ENCODE peak calls at places on chromosomes 7 and 10, in ten cellular contexts. L, T, D, G, A, C, Y, Q, K and U are unnamed samples.

GRCh38 chr7:105743351-105743812 is 133.0 kb downstream of the ATXN7L1 start:
- DNase-seq in Q (no peak), G (no peak), K (no peak), C (no peak), Y (no peak), T (no peak), D (no peak), A (no peak), L (no peak), U (no peak)

GRCh38 chr7:41065663-41066062 is 637.2 kb downstream of the INHBA start:
- DNase-seq in T (no peak), L (no peak), Y (no peak), K (no peak), C (no peak), A (no peak), D (no peak), G (no peak), Q (no peak), U (no peak)

GRCh38 chr10:128867119-128867518 is 599.9 kb upstream of the MGMT start:
- DNase-seq in L (no peak), A (peak), C (no peak), Y (no peak), Q (no peak), K (no peak), G (no peak), D (no peak), T (no peak), U (no peak)

GRCh38 chr7:112511451-112512220 is 30.8 kb downstream of the LSMEM1 start:
- DNase-seq in D (no peak), C (no peak), Y (no peak), L (no peak), T (no peak), K (no peak), G (no peak), A (peak), Q (no peak), U (no peak)

GRCh38 chr7:921071-921461 is 33.4 kb downstream of the ADAP1 start:
- DNase-seq in K (no peak), A (no peak), Q (no peak), C (no peak), T (no peak), Y (no peak), G (peak), L (peak), D (peak), U (no peak)

GRCh38 chr10:74213571-74214162 is 62.6 kb downstream of the ADK start:
- DNase-seq in A (no peak), C (peak), Q (peak), Y (peak), G (no peak), K (peak), D (no peak), T (peak), L (no peak), U (no peak)

GRCh38 chr7:29951206-29951605 is 38.4 kb downstream of the SCRN1 start:
- DNase-seq in Q (no peak), D (no peak), A (no peak), Y (no peak), C (no peak), G (no peak), L (no peak), K (no peak), T (no peak), U (no peak)

GRCh38 chr7:2962860-2963259 is 80.8 kb downstream of the CARD11 start:
- DNase-seq in K (no peak), Y (no peak), C (no peak), L (no peak), T (no peak), G (no peak), Q (no peak), A (no peak), D (no peak), U (no peak)

GRCh38 chr10:110353244-110354119 is 48.8 kb upstream of the SMNDC1 start:
- DNase-seq in C (peak), Y (peak), A (no peak), D (no peak), Q (peak), L (no peak), G (no peak), K (peak), T (no peak), U (peak)

GRCh38 chr10:3776796-3777571 is 8.0 kb downstream of the KLF6 start:
- DNase-seq in Y (peak), T (peak), A (no peak), Q (peak), C (peak), G (no peak), L (no peak), K (peak), D (peak), U (peak)

GRCh38 chr10:86595496-86595895 is 58.9 kb upstream of the OPN4 start:
- DNase-seq in Q (no peak), L (no peak), K (no peak), T (no peak), D (no peak), G (no peak), C (no peak), Y (no peak), A (no peak), U (no peak)

GRCh38 chr10:110212119-110213006 is 5.0 kb downstream of the MXI1 start:
- DNase-seq in G (peak), L (no peak), T (no peak), Q (no peak), Y (no peak), C (peak), D (peak), K (peak), A (peak), U (peak)

GRCh38 chr10:969473-970150 is 18.6 kb upstream of the GTPBP4 start:
- DNase-seq in Q (no peak), T (no peak), K (no peak), A (no peak), C (no peak), G (no peak), Y (no peak), L (no peak), D (no peak), U (no peak)

GRCh38 chr7:73718438-73718881 is 1.0 kb downstream of the STX1A start:
- DNase-seq in G (no peak), L (no peak), Q (no peak), D (no peak), Y (no peak), C (no peak), T (no peak), K (no peak), A (no peak), U (no peak)

GRCh38 chr7:116561697-116562483 is 37.1 kb downstream of the CAV1 start:
- DNase-seq in A (no peak), L (no peak), D (no peak), T (no peak), G (no peak), Y (peak), C (no peak), Q (no peak), K (no peak), U (no peak)

GRCh38 chr10:128859738-128860386 is 607.2 kb upstream of the MGMT start:
- DNase-seq in K (peak), L (no peak), G (no peak), Q (peak), Y (no peak), C (no peak), D (peak), T (peak), A (peak), U (peak)

GRCh38 chr10:44056206-44056605 is 328.7 kb downstream of the CXCL12 start:
- DNase-seq in G (no peak), A (no peak), C (no peak), L (no peak), D (no peak), Y (no peak), T (peak), Q (no peak), K (no peak), U (no peak)

GRCh38 chr7:93575555-93576397 is 1.3 kb upstream of the CALCR start:
- DNase-seq in L (no peak), Q (no peak), A (peak), C (no peak), D (no peak), Y (no peak), G (no peak), K (no peak), T (no peak), U (no peak)

GRCh38 chr10:69004821-69005220 is 16.2 kb downstream of the KIFBP start:
- DNase-seq in D (no peak), T (no peak), G (no peak), Y (peak), A (no peak), Q (peak), C (no peak), K (peak), L (no peak), U (peak)

GRCh38 chr10:19117419-19117818 is 68.8 kb downstream of the MALRD1 start:
- DNase-seq in Y (no peak), A (no peak), L (no peak), D (no peak), Q (no peak), T (no peak), C (no peak), G (no peak), K (no peak), U (no peak)

GRCh38 chr10:14185501-14186045 is 145.2 kb downstream of the FRMD4A start:
- DNase-seq in Y (peak), K (peak), D (no peak), C (peak), L (no peak), T (no peak), A (no peak), Q (peak), G (peak), U (peak)

GRCh38 chr10:64115913-64116643 is 594.9 kb downstream of the REEP3 start:
- DNase-seq in L (no peak), Y (peak), K (no peak), A (no peak), Q (peak), D (no peak), C (no peak), T (peak), G (no peak), U (peak)

GRCh38 chr10:51010977-51011376 is 63.3 kb upstream of the PRKG1 start:
- DNase-seq in Y (peak), A (no peak), D (no peak), L (no peak), C (no peak), G (no peak), T (no peak), K (peak), Q (peak), U (peak)

GRCh38 chr7:30173058-30173897 is 38.5 kb downstream of the MTURN start:
- DNase-seq in Q (peak), K (no peak), D (peak), A (peak), Y (peak), L (no peak), T (peak), G (no peak), C (no peak), U (peak)

GRCh38 chr7:150879345-150879744 is 27.0 kb downstream of the AOC1 start:
- DNase-seq in C (no peak), T (no peak), K (no peak), D (no peak), G (no peak), Q (peak), Y (no peak), L (no peak), A (no peak), U (no peak)

GRCh38 chr10:75403144-75404022 is 1.8 kb upstream of the ZNF503 start:
- DNase-seq in L (peak), K (no peak), A (peak), Q (no peak), T (peak), C (no peak), G (no peak), Y (peak), D (peak), U (no peak)

GRCh38 chr7:36506820-36507219 is 117.2 kb downstream of the ANLN start:
- DNase-seq in L (no peak), K (no peak), G (no peak), A (no peak), Q (no peak), Y (no peak), D (no peak), T (no peak), C (no peak), U (no peak)

GRCh38 chr10:87095241-87095945 is 387 bp downstream of the SHLD2 start:
- DNase-seq in K (peak), A (peak), Q (peak), C (peak), G (peak), T (peak), L (peak), Y (peak), D (peak), U (peak)

DNA sequence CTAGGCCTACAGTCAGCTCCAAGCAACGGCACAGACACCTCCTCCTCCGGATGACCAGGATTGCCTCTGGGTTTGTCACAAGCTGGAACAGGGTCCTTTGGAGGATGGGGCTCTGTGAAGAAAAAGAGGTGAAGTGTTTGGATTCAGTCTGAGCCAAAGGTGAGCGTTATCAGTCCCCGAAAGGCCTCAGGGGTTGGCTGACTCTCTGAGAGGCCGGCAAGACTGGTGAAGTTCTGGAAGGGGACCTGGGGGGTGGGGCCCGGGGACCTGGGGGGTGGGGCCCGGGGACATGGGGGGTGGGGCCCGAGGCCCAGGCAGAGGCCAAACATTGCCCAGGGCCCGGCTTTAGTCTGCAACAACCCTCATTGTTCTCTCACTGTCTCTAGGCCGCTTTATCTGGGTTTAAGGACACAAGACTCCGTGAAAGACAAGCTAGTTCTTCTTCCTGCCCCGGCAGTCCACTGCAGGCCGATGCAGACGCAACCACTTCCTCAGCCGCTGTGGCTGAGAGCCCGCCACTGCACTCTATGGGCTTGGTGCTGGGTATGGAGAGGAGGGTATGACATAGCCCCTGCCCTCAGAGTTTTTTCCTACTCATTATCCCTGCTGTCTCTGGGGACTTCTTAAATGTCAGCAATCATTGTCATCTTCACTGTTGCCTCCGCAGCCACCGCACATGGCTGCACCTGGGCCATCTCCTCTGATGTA is 27.4 kb upstream of the PSAP start:
- DNase-seq in K (peak), A (no peak), D (no peak), Y (no peak), C (no peak), L (no peak), G (no peak), T (no peak), Q (no peak), U (peak)
- H3K4me3 ChIP-seq in K (no peak), A (no peak), D (no peak), Y (no peak), C (no peak), L (no peak), G (no peak), T (no peak), Q (no peak), U (peak)

GRCh38 chr10:35421553-35422178 is 85.4 kb downstream of the CCNY start:
- DNase-seq in K (no peak), G (no peak), L (no peak), T (no peak), D (no peak), A (no peak), Q (peak), C (no peak), Y (peak), U (no peak)
- H3K4me3 ChIP-seq in K (no peak), G (no peak), L (no peak), T (no peak), D (no peak), A (no peak), Q (no peak), C (no peak), Y (no peak), U (no peak)

DNA sequence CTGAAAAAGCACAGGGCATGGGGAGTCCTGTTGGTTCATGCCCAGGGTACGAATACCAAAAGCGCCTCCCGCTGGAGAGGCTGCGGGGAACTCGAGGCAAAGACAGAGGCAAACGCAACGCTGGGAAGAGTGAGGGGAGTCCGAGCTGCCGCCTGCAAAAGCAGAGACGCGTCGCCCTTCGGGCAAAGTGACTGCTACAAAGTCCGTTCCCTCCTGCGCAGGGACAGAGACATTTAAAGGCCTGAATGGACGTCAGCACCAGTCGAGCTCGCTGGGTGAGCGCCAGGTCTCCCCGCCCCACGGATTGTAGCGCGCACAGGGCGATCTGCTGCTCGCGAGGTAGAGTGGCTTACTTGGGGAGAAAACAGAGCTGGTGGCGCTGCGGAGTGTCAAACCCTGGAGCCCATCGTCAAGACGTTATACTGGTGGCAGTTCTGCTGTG is 732.8 kb downstream of the ZWINT start:
- DNase-seq in T (no peak), A (no peak), G (no peak), Q (no peak), Y (peak), D (peak), K (no peak), L (peak), C (no peak), U (no peak)
- H3K4me3 ChIP-seq in T (no peak), A (peak), G (no peak), Q (peak), Y (peak), D (peak), K (no peak), L (no peak), C (no peak), U (no peak)

DNA sequence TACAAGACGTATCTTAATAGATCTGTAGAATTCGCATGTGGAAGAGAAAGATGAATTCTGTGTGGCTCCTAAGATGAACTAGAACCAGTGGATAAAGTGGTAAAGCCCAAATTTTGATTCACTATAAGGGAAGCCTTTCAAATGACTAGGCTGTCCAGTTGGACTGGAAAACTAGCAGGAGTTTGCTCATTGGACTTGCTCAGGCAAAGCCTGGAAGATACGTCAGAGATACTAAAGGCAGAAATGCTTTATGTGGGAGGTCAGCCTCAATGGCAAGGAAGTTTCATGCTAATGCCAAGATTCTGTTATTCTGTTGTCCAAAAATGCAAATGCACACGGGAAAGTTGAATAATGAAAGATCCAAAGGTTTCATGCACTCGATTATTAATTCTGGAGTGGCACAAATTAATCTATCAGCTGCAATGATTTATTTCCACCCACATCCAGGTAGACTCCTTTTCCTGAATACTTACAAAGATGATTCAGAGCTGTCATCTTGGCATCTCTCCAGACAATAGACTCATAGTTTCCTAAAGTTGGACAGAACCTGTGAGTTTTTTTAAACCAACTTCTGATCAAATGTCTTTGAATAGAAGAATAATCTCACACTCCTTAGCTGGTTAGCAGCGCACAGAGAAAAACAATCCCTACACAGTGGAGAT is 20.5 kb upstream of the PPP1R3C start:
- DNase-seq in A (no peak), L (no peak), K (no peak), T (no peak), C (no peak), Y (peak), Q (peak), G (no peak), D (no peak), U (no peak)
- H3K4me3 ChIP-seq in A (no peak), L (no peak), K (no peak), T (no peak), C (no peak), Y (no peak), Q (no peak), G (no peak), D (no peak), U (no peak)

DNA sequence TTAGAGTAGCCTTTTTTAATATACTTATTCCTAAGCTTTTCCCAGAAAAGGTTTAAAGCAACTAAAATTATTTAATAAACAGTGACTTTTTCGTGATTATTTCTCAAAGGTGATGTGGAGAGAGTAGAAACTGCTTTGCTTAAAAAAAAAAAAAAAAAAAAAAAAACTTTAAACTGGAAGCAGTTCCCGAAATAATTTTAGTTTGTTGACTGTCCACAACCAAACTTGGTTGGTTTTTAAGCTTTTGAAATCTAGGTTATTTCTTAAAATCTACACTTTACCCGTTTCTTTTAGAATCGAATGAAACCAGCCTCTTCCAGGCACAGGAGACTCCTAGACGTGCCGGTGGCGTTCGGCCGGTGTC is 7.2 kb downstream of the SKAP2 start:
- DNase-seq in D (no peak), Y (no peak), T (no peak), G (no peak), K (no peak), L (no peak), C (no peak), Q (no peak), A (no peak), U (no peak)
- H3K4me3 ChIP-seq in D (peak), Y (peak), T (no peak), G (no peak), K (no peak), L (peak), C (no peak), Q (no peak), A (peak), U (no peak)